ENCODE peak calls at places on chromosomes 6 and 20, in five cellular contexts. M, F, S, H and N are unnamed samples.

GRCh38 chr6:79427721-79428120 is 109.5 kb downstream of the LCA5 start:
- DNase-seq in M (no peak), F (no peak), S (no peak), H (no peak), N (no peak)

GRCh38 chr6:122289721-122290501 is 109.5 kb upstream of the HSF2 start:
- DNase-seq in M (no peak), F (no peak), S (no peak), H (no peak), N (no peak)

GRCh38 chr6:63923139-63923739 is 287.6 kb downstream of the PHF3 start:
- DNase-seq in M (peak), F (no peak), S (peak), H (no peak), N (no peak)

GRCh38 chr6:149834513-149835481 is 29.4 kb downstream of the LRP11 start:
- DNase-seq in M (peak), F (peak), S (peak), H (peak), N (no peak)

GRCh38 chr20:35583636-35584560 is 31.7 kb upstream of the SPAG4 start:
- DNase-seq in M (peak), F (no peak), S (no peak), H (no peak), N (no peak)

GRCh38 chr6:54970337-54970736 is 123.8 kb downstream of the FAM83B start:
- DNase-seq in M (no peak), F (no peak), S (peak), H (no peak), N (no peak)

GRCh38 chr6:138115877-138116660 is 8.8 kb upstream of the PERP start:
- DNase-seq in M (peak), F (peak), S (peak), H (peak), N (no peak)

GRCh38 chr6:39814236-39814635 is 22.1 kb downstream of the DAAM2 start:
- DNase-seq in M (no peak), F (no peak), S (no peak), H (no peak), N (no peak)

GRCh38 chr20:38293490-38294333 is 10.2 kb upstream of the BPI start:
- DNase-seq in M (no peak), F (no peak), S (no peak), H (no peak), N (no peak)

GRCh38 chr6:106547961-106548453 is 81.3 kb downstream of the RTN4IP1 start:
- DNase-seq in M (no peak), F (no peak), S (peak), H (no peak), N (no peak)

GRCh38 chr6:12580296-12580695 is 136.3 kb upstream of the PHACTR1 start:
- DNase-seq in M (no peak), F (no peak), S (no peak), H (no peak), N (no peak)

GRCh38 chr6:89350281-89351037 is 2.1 kb downstream of the UBE2J1 start:
- DNase-seq in M (peak), F (no peak), S (no peak), H (no peak), N (no peak)

GRCh38 chr6:74343804-74344203 is 647.8 kb downstream of the CD109 start:
- DNase-seq in M (no peak), F (no peak), S (peak), H (no peak), N (no peak)

GRCh38 chr6:24686408-24686807 is 19.5 kb downstream of the ACOT13 start:
- DNase-seq in M (no peak), F (no peak), S (no peak), H (no peak), N (no peak)

GRCh38 chr6:150573041-150573681 is 26.5 kb upstream of the PLEKHG1 start:
- DNase-seq in M (no peak), F (peak), S (no peak), H (peak), N (no peak)

GRCh38 chr20:63323298-63323820 is 30.4 kb downstream of the COL20A1 start:
- DNase-seq in M (no peak), F (no peak), S (no peak), H (peak), N (no peak)
- TF ChIP-seq CTCF in M (no peak), F (no peak), S (no peak), H (no peak), N (no peak)

GRCh38 chr20:1333462-1334369 is 4.8 kb upstream of the SDCBP2 start:
- DNase-seq in M (no peak), F (no peak), S (no peak), H (peak), N (peak)

GRCh38 chr20:1335961-1336698 is 7.2 kb upstream of the SDCBP2 start:
- DNase-seq in M (no peak), F (no peak), S (no peak), H (peak), N (no peak)

GRCh38 chr20:1332749-1333300 is 3.9 kb upstream of the SDCBP2 start:
- DNase-seq in M (no peak), F (no peak), S (no peak), H (peak), N (peak)

GRCh38 chr20:1334370-1334731 is 5.4 kb upstream of the SDCBP2 start:
- DNase-seq in M (no peak), F (no peak), S (no peak), H (peak), N (peak)

DNA sequence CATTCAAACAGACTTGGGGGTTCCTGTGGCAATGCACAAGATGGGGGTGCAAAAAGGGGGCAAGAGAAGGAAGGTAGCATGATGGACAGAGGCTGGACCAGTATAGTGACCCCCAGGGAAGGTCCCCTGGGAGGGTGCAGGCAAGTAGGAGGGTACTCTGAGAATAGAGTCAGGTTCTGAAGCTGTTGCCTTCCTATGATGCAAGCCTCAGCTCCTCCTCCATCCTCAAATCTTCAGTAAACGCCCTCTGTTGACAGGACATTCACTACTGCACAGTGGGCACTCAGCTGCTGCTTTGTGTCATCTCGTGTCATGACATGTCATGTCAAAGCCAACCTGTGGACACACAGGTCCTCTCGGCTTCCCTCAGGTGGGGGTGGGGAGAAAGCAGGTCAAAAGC is 5.8 kb upstream of the SDCBP2 start:
- DNase-seq in M (no peak), F (no peak), S (no peak), H (no peak), N (no peak)
- TF ChIP-seq CTCF in M (no peak), F (no peak), S (no peak), H (no peak), N (no peak)

DNA sequence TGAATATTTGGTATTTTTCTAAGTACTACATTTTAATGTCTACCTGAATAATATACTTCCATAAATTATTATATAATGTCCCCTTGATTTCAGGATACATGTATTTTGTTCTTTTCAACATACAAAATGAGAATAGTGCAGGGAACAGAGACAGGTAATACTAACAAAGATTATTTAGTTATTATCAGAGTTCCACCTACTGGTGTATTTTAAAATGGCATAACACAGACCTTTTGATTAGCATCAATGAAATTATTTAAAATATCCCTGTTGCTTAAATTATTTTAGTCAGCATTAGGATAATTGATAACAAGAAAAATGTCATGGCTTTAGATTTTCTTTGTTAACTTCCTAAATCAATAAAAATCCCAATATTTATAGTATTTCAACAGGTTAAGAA is 184.0 kb downstream of the PRDM13 start:
- DNase-seq in M (no peak), F (no peak), S (peak), H (no peak), N (no peak)
- TF ChIP-seq CTCF in M (peak), F (no peak), S (peak), H (no peak), N (peak)

DNA sequence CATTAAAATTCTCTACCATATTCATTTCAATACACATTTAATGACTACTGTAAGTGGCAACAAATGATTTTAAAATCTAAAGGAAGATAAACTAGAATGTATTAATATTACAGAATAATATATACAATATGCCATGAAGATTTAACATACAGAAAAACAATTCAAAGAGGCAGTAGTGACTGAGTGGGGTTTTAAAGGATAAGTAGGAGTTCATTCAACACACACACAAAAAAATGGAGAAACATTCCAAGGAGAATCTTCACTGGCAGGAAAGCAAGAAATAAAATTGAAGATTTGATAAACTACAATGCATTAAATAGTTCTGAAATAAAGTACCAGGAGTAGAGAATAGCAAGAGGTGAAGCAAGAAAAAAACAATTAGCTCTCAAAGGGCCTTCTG is 215.1 kb downstream of the IBTK start:
- DNase-seq in M (no peak), F (no peak), S (no peak), H (no peak), N (no peak)
- TF ChIP-seq CTCF in M (no peak), F (no peak), S (no peak), H (no peak), N (no peak)

GRCh38 chr20:63946986-63947637 is 9.1 kb downstream of the UCKL1 start:
- DNase-seq in M (no peak), F (no peak), S (no peak), H (peak), N (no peak)
- TF ChIP-seq CTCF in M (no peak), F (no peak), S (no peak), H (no peak), N (no peak)

GRCh38 chr6:52839124-52840055 is 1.2 kb downstream of the GSTA5 start:
- DNase-seq in M (peak), F (peak), S (peak), H (no peak), N (no peak)
- TF ChIP-seq CTCF in M (peak), F (peak), S (peak), H (peak), N (peak)